ENCODE peak calls at places on chromosomes 4 and X, in ten cellular contexts. L is lower leg skin, B is AG09309, N is brain microvascular endothelial cell, K is Caco-2, A is mesothelial cell of epicardium, F is IMR-90, P is psoas muscle, C is transverse colon, D is foreskin fibroblast. G is an unnamed sample.

GRCh38 chr4:133157460-133158160 is 8.5 kb downstream of the PCDH10 start:
- DNase-seq in C (no peak), A (no peak), P (no peak), N (no peak), D (no peak), K (no peak), B (no peak), L (no peak), F (no peak), G (no peak)

GRCh38 chr4:24413311-24413784 is 171.0 kb downstream of the DHX15 start:
- DNase-seq in B (no peak), F (no peak), D (no peak), P (no peak), L (no peak), N (no peak), A (no peak), K (no peak), C (no peak), G (no peak)

GRCh38 chr4:177574446-177574845 is 132.2 kb upstream of the AGA start:
- DNase-seq in F (no peak), L (no peak), A (no peak), P (no peak), B (no peak), K (no peak), D (no peak), N (no peak), C (no peak), G (no peak)

GRCh38 chr4:177740563-177740962 is 298.3 kb upstream of the AGA start:
- DNase-seq in P (no peak), A (no peak), D (no peak), C (no peak), B (no peak), F (peak; percentile 5), K (no peak), L (no peak), N (no peak), G (no peak)

GRCh38 chr4:92106816-92107215 is 196.9 kb upstream of the GRID2 start:
- DNase-seq in P (no peak), D (no peak), C (no peak), L (no peak), N (no peak), A (no peak), B (no peak), K (no peak), F (no peak), G (no peak)

GRCh38 chr4:2250003-2250763 is 8.3 kb upstream of the HAUS3 start:
- DNase-seq in B (no peak), A (no peak), F (no peak), D (no peak), C (no peak), L (peak; percentile 72), N (no peak), P (peak; percentile 8), K (peak; percentile 0), G (peak; percentile 40)

GRCh38 chrX:68999351-68999750 is 165.9 kb downstream of the PJA1 start:
- DNase-seq in F (peak; percentile 24), A (peak; percentile 13), D (no peak), B (no peak), K (no peak), N (no peak), L (peak; percentile 67), P (no peak), C (no peak), G (no peak)

GRCh38 chrX:30196322-30196721 is 19.0 kb upstream of the MAGEB2 start:
- DNase-seq in L (no peak), N (peak; percentile 1), B (no peak), A (no peak), F (peak; percentile 9), C (no peak), D (no peak), K (no peak), P (no peak), G (no peak)

GRCh38 chr4:81546777-81547176 is 75.1 kb upstream of the RASGEF1B start:
- DNase-seq in P (no peak), B (no peak), N (no peak), L (no peak), F (no peak), C (no peak), D (no peak), A (no peak), K (no peak), G (no peak)

GRCh38 chr4:153038493-153039311 is 102.6 kb downstream of the FHDC1 start:
- DNase-seq in L (no peak), A (no peak), D (no peak), N (no peak), B (no peak), C (no peak), K (peak; percentile 38), F (no peak), P (no peak), G (no peak)

DNA sequence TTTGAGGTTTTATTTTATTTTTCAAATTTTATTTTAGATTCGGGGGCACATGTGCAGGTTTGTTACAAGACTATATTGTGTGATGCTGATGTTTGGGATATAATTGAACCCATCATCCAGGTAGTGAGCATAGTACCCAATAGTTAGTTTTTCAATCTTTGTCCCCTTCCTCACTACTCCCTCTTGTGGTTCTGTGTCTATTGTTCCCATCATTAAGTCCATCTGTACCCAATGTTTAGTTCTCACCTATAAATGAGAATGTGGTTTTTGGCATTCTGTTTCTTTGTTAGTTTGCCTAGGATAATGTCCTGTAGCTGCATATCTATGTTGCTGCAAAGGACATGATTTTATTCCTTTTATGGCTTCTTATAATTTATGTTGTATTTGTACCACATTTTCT is 767.2 kb upstream of the ADGRL3 start:
- DNase-seq in A (no peak), P (no peak), L (no peak), F (no peak), N (no peak), K (no peak), C (no peak), B (no peak), D (no peak), G (no peak)
- TF ChIP-seq CTCF in A (no peak), P (no peak), L (no peak), F (no peak), N (no peak), K (peak; percentile 12), C (no peak), B (no peak), D (no peak), G (no peak)

GRCh38 chrX:39938466-39938865 is 159.3 kb downstream of the BCOR start:
- DNase-seq in D (no peak), F (no peak), L (no peak), B (no peak), C (no peak), P (no peak), A (no peak), N (no peak), K (no peak), G (no peak)

GRCh38 chrX:39936886-39937770 is 160.6 kb downstream of the BCOR start:
- DNase-seq in D (no peak), A (no peak), P (no peak), L (no peak), B (no peak), F (no peak), K (no peak), N (no peak), C (no peak), G (no peak)

GRCh38 chrX:39939678-39940077 is 158.1 kb downstream of the BCOR start:
- DNase-seq in L (no peak), P (no peak), B (no peak), N (no peak), F (no peak), K (no peak), A (no peak), C (no peak), D (no peak), G (no peak)

GRCh38 chrX:39931554-39932282 is 166.0 kb downstream of the BCOR start:
- DNase-seq in K (no peak), L (no peak), C (no peak), B (peak; percentile 24), N (no peak), A (no peak), P (no peak), D (peak; percentile 13), F (no peak), G (no peak)

DNA sequence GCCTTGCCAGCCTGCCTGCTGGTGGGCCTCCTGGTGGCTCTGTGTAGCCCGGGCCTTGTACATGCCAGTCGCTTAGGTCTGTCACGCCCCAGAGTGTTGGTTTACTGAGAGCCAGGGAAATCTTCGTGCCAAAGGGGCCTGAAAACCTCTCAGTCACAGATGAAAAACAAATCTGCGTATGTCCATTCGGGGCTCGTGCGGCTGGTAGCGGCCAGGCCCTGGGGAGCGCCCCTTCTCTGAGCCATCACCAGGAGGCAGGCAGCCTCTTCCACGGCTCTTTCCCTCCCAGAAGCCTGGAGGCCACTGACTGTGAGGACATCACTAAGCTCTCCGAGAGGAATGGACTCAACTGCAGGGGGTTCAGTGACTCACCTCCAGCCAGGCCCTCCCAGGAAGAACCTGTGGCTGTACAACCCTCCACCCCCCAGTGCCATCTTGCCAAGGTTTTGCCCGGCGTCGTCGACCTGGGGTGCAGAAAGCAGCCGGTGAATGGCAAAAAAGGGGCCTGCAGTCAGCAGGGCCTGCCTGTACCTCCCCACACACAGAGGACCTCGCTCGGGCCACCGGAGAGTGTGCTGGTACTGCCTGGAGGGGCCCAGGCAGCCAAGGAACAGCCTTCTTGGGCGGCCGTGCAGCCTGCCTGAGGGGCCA is 162.2 kb downstream of the BCOR start:
- DNase-seq in A (no peak), B (no peak), L (no peak), N (peak; percentile 18), K (peak; percentile 5), F (no peak), P (no peak), C (no peak), D (no peak), G (no peak)
- TF ChIP-seq CTCF in A (no peak), B (peak; percentile 5), L (no peak), N (peak; percentile 44), K (no peak), F (no peak), P (no peak), C (no peak), D (no peak), G (no peak)

DNA sequence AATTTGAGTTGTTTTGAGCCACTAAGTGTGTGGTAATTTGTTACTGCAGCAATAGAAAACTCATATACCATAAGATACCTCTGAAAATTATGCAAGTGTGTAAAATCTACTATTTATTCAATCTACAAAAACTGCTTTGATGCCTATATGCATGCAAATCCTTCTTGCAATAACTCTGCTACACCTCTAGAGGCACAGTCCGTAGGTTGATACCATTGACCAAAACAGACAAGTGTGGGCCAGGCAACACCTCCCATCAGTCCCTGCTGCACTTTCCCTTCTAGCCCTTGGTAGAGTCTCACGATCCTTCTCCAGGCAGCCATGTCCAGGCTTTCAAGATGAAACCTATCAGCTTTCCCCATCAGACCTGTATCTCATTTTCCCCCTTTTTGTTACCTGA is 48.8 kb upstream of the FAM9A start:
- DNase-seq in F (no peak), B (no peak), P (no peak), C (no peak), N (no peak), A (no peak), L (no peak), K (no peak), D (no peak), G (no peak)
- TF ChIP-seq CTCF in F (no peak), B (peak; percentile 5), P (no peak), C (no peak), N (peak; percentile 15), A (no peak), L (no peak), K (no peak), D (no peak), G (no peak)

DNA sequence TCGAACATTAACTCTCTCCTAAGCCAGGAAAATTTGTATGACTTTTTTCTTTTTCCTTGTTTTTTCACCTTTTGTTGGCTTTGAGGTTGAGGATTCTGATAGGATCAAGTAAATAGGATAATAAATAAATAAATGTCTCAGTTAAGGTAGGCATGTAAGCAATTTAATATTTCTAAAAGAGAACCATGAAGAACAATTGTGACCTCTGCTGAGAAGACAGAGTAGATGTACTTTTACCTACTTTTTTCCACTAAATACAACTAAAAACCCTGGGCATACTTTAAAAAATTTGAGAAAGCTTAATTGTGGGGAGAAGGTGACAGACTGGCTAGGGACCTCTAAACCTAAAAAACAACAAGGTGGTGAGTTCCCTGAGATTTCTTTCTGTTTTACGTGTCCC is 31.6 kb upstream of the CLNK start:
- DNase-seq in F (no peak), C (no peak), P (no peak), D (peak; percentile 12), B (no peak), K (no peak), A (no peak), L (no peak), N (no peak), G (no peak)
- TF ChIP-seq CTCF in F (peak; percentile 23), C (no peak), P (no peak), D (no peak), B (no peak), K (no peak), A (no peak), L (no peak), N (peak; percentile 6), G (no peak)

G was measured in CD14-positive monocyte.